ENCODE peak calls at places on chromosomes 5 and 9, in six cellular contexts. T, Z, Q, N, F and G are unnamed samples.

GRCh38 chr5:124330595-124330994 is 415.8 kb downstream of the ZNF608 start:
- DNase-seq in Q (no peak), Z (no peak), T (peak), N (peak), F (peak), G (no peak)

GRCh38 chr5:145246961-145247744 is 588.0 kb downstream of the PRELID2 start:
- DNase-seq in N (no peak), Q (no peak), F (peak), T (peak), Z (no peak), G (no peak)

GRCh38 chr9:74498616-74499095 is 1.5 kb downstream of the RORB start:
- DNase-seq in T (no peak), F (no peak), Q (no peak), Z (no peak), N (no peak), G (no peak)

GRCh38 chr9:72540348-72540873 is 19.0 kb downstream of the TMC1 start:
- DNase-seq in T (peak), F (peak), Q (peak), N (peak), Z (no peak), G (no peak)

GRCh38 chr5:90434116-90434714 is 24.7 kb upstream of the CETN3 start:
- DNase-seq in N (no peak), Q (peak), T (peak), Z (peak), F (peak), G (no peak)

GRCh38 chr9:129626944-129627297 is 958 bp downstream of the NTMT1 start:
- DNase-seq in T (peak), N (peak), F (peak), Z (no peak), Q (no peak), G (no peak)

GRCh38 chr9:114364123-114364522 is 23.7 kb downstream of the AKNA start:
- DNase-seq in F (peak), Q (no peak), N (no peak), Z (no peak), T (peak), G (no peak)

GRCh38 chr5:146724975-146725374 is 153.6 kb downstream of the PPP2R2B start:
- DNase-seq in F (no peak), N (no peak), Z (no peak), Q (no peak), T (peak), G (no peak)

GRCh38 chr9:109411818-109412352 is 86.2 kb downstream of the PTPN3 start:
- DNase-seq in Z (no peak), T (peak), F (peak), Q (no peak), N (peak), G (no peak)

GRCh38 chr9:88534456-88535225 is at the start of gene NXNL2:
- DNase-seq in Z (peak), T (peak), Q (peak), F (peak), N (peak), G (peak)

GRCh38 chr5:137923856-137924255 is 34.6 kb downstream of the PKD2L2 start:
- DNase-seq in F (no peak), Z (no peak), T (no peak), Q (no peak), N (peak), G (no peak)

GRCh38 chr5:168851902-168852321 is 272.7 kb upstream of the PANK3 start:
- DNase-seq in Z (no peak), T (peak), F (peak), Q (no peak), N (peak), G (peak)

GRCh38 chr9:107242073-107243063 is 40.7 kb upstream of the RAD23B start:
- DNase-seq in Q (no peak), F (no peak), T (peak), N (no peak), Z (no peak), G (no peak)

GRCh38 chr9:16869961-16870605 is 387 bp downstream of the BNC2 start:
- DNase-seq in N (peak), Q (no peak), T (no peak), F (no peak), Z (no peak), G (peak)

GRCh38 chr5:56973473-56973872 is 21.6 kb upstream of the MIER3 start:
- DNase-seq in N (no peak), T (no peak), F (no peak), Q (no peak), Z (no peak), G (no peak)

GRCh38 chr5:179322071-179323025 is 22.9 kb downstream of the ADAMTS2 start:
- DNase-seq in T (no peak), Q (peak), F (no peak), N (no peak), Z (no peak), G (peak)

GRCh38 chr9:80146466-80146865 is 574.7 kb downstream of the TLE4 start:
- DNase-seq in F (peak), Z (no peak), N (peak), T (peak), Q (no peak), G (no peak)

GRCh38 chr5:81572201-81572600 is 178.3 kb upstream of the ACOT12 start:
- DNase-seq in Q (no peak), Z (no peak), T (peak), F (no peak), N (no peak), G (no peak)

GRCh38 chr5:68432682-68433081 is 217.1 kb downstream of the PIK3R1 start:
- DNase-seq in Q (no peak), T (no peak), F (no peak), Z (no peak), N (no peak), G (no peak)

GRCh38 chr9:129343119-129343696 is 165.1 kb upstream of the IER5L start:
- DNase-seq in F (no peak), Q (no peak), Z (no peak), T (no peak), N (no peak), G (no peak)

DNA sequence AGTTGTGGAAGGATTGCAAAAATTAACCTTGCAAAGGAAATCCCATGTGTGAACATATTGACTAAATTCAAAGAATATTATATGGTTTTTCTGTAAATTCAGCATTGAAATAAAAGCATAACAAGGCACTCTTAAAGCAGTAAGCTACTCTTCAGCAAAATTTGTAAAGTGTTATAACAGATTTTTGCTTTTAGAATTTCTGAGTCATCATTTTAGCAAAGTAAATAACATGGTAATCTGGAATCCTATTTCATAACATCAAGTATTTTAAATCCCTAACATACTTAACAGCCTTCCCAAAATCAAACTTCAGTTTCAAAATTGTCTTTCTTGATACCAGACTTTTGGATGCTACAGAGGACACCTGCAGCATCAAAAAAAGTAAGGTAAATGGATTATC is 436.0 kb upstream of the CDH9 start:
- DNase-seq in N (no peak), T (no peak), Q (no peak), F (no peak), Z (no peak), G (no peak)
- H3K4me3 ChIP-seq in N (no peak), T (no peak), Q (no peak), F (no peak), Z (no peak), G (no peak)

DNA sequence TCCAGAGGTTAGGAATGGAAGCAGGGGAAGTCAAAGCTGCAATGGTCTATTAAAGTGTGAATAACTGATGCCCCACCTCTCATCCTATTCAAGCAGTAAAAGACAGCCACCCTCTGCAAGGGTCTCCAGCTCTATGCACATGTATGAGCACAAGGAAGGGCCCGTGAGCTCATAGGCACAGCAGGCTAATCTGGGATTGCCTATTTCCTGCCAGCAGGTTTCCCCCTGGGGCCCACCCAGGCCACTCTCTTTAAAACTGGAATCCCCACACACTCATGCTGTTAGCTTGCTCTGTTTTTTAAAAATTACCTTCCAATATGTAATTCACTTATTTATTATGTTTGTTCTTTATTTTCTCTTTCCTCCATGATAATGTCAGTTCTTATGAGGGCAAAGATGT is 48.7 kb upstream of the ZNF366 start:
- DNase-seq in T (peak), Z (no peak), N (no peak), F (peak), Q (no peak), G (no peak)
- H3K4me3 ChIP-seq in T (no peak), Z (peak), N (no peak), F (no peak), Q (peak), G (no peak)

GRCh38 chr5:156552855-156553358 is 225.9 kb downstream of the SGCD start:
- DNase-seq in N (no peak), Q (no peak), F (no peak), Z (no peak), T (peak), G (no peak)
- H3K4me3 ChIP-seq in N (no peak), Q (no peak), F (no peak), Z (no peak), T (no peak), G (no peak)

GRCh38 chr5:60519372-60519771 is 180.6 kb downstream of the DEPDC1B start:
- DNase-seq in N (no peak), T (no peak), Z (no peak), F (no peak), Q (no peak), G (no peak)

GRCh38 chr5:60522299-60522915 is 177.6 kb downstream of the DEPDC1B start:
- DNase-seq in N (no peak), F (peak), Z (no peak), Q (no peak), T (peak), G (no peak)

GRCh38 chr5:60520451-60521210 is 179.3 kb downstream of the DEPDC1B start:
- DNase-seq in Z (no peak), F (no peak), T (no peak), Q (no peak), N (no peak), G (no peak)

GRCh38 chr5:60517850-60518249 is 182.1 kb downstream of the DEPDC1B start:
- DNase-seq in T (no peak), Z (no peak), F (no peak), N (no peak), Q (no peak), G (no peak)

DNA sequence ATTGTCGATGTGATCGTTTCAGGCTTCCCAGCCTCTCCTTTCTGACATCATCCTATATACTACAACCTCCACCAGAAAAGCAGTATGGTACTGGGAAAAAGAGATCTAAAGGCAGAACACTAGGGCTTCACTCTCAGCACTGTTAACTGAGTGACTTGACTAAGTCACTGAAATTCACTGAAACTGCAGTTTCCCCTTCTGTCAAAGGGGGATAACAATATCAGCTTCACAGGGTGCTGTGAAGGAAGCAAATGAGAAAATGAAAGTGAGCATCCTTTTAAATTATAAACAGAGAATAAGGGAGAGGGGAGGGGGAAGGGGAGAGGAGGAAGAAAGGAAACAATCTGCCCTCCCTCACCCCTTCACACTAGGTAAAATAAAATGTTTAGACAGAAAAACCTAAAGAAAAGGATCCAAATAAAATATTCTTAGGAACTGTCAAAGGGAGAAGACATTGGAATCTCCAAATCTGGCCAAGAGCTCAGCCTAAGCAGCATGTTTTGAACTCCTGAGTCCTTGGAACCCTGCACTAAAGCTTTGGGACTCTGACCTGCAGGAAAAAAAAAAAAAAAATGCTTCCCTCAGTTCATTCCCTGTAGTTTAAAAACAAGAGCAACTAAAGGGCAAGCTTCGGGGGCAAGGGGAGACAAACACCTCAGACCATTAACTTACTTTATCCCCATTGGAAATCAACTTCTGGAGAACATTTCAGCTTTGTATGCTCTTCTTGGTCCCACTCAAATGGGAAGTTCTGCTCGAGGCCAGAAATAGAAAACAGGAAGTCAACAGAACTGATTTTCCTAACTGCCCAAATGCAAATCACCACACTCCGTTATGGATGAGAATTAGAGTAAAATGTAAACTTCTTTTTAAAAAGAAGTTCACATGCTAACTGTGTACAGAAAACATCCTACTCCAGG is 178.3 kb downstream of the DEPDC1B start:
- DNase-seq in Q (no peak), T (no peak), Z (no peak), F (no peak), N (no peak), G (no peak)
- H3K4me3 ChIP-seq in Q (peak), T (no peak), Z (no peak), F (no peak), N (no peak), G (no peak)